ENCODE peak calls at places on chromosome 5, in eight cellular contexts. H is endothelial cell of umbilical vein, L is fibroblast of lung, E is HCT116, P is GM23338, M is PC-3, T is K562, W is H9. Q is an unnamed sample. For H3K79me2, the result is how much of the 10 kb centered on the place peaks cover.

GRCh38 chr5:37435261-37435660 is 56.1 kb downstream of the WDR70 start:
- DNase-seq in T (no peak), M (no peak), H (no peak), E (no peak), W (no peak), L (peak), P (no peak), Q (no peak)

GRCh38 chr5:8456846-8457186 is 587.9 kb downstream of the MTRR start:
- DNase-seq in H (no peak), T (no peak), M (no peak), E (no peak), L (no peak), W (no peak), P (no peak), Q (no peak)

GRCh38 chr5:168327019-168327421 is 35.6 kb downstream of the WWC1 start:
- DNase-seq in H (no peak), E (no peak), M (peak), L (peak), T (no peak), P (no peak), W (no peak), Q (no peak)

GRCh38 chr5:33736510-33736909 is 155.3 kb downstream of the ADAMTS12 start:
- DNase-seq in H (no peak), P (no peak), T (no peak), L (peak), M (peak), W (no peak), E (no peak), Q (no peak)

GRCh38 chr5:39500656-39501295 is 76.0 kb upstream of the DAB2 start:
- DNase-seq in H (peak), P (no peak), M (peak), L (peak), W (no peak), T (no peak), E (no peak), Q (no peak)

GRCh38 chr5:54832066-54832465 is 153.3 kb downstream of the ESM1 start:
- DNase-seq in P (no peak), L (peak), W (no peak), M (no peak), T (no peak), E (no peak), H (no peak), Q (no peak)

GRCh38 chr5:113252066-113252465 is 182.7 kb downstream of the TSSK1B start:
- DNase-seq in E (no peak), W (no peak), P (no peak), T (no peak), M (no peak), L (no peak), H (no peak), Q (no peak)

GRCh38 chr5:31232273-31232888 is 38.9 kb downstream of the CDH6 start:
- DNase-seq in W (peak), L (peak), H (peak), M (peak), E (peak), P (peak), T (peak), Q (peak)

GRCh38 chr5:53002491-53002890 is 13.3 kb downstream of the ITGA2 start:
- DNase-seq in L (no peak), E (no peak), W (no peak), H (peak), M (no peak), T (no peak), P (no peak), Q (no peak)

GRCh38 chr5:67771221-67771620 is 444.3 kb upstream of the PIK3R1 start:
- DNase-seq in T (no peak), P (no peak), M (no peak), E (no peak), W (no peak), L (peak), H (no peak), Q (no peak)

GRCh38 chr5:36878421-36879088 is 2.0 kb downstream of the NIPBL start:
- DNase-seq in H (peak), M (peak), L (peak), W (peak), T (peak), E (no peak), P (peak), Q (peak)

DNA sequence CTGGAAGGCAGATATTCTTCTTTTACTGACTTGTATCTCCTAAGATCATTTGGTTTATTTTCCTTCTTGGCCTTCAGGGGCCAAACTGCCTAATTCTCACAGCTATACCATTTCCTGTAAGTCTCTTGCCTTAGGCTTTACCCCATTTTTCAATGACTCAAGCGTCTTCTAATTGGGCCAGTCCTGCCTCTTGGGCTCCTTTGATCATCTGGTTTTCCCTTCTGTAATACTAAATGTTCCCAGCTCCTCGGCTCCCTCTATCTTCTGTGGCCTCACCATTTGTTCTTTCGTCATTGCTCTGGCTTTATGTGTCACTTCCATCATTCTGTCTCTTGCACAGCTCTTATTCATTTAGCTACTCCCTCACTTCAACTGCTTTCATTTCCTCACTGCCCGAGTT is 14.5 kb upstream of the SPINK7 start:
- DNase-seq in W (no peak), P (peak), E (no peak), L (no peak), M (peak), H (no peak), T (no peak), Q (no peak)
- H3K79me2 ChIP-seq in W (under half), P (under half), E (under half), L (under half), M (under half), H (under half), T (under half), Q (under half)

DNA sequence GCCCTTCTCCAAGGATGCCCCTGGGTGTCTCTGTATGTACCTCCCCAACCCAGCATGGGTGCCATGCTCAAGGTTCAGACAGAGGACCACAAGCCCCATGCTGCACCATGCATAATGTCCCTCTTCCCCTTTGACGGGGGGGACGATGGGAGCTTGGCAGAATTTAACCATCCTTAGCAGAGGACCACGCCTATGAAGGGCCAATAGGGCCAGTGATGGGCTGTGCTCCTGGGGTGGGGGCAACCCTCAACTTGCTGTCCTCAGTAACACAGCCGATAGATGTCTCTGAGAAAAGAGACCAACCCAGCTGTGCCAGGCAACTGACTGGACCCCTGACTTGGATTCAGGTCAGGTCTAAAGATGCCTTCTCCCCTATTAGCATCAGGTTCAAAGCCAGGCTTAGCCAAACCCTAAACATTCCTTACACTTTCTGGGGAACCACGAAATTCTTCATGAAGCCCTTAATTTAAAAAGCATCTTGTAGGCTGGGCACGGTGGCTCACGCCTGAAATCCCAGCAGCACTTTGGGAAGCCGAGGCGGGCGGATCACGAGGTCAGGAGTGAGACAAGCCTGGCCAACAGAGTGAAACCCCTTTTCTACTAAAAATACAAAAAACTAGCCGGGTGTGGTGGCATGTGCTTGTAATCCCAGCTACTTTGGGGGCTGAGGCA is 20.7 kb upstream of the JADE2 start:
- DNase-seq in L (no peak), T (no peak), H (no peak), P (no peak), M (no peak), E (no peak), W (no peak), Q (no peak)
- H3K79me2 ChIP-seq in L (under half), T (under half), H (under half), P (under half), M (under half), E (under half), W (under half), Q (under half)

DNA sequence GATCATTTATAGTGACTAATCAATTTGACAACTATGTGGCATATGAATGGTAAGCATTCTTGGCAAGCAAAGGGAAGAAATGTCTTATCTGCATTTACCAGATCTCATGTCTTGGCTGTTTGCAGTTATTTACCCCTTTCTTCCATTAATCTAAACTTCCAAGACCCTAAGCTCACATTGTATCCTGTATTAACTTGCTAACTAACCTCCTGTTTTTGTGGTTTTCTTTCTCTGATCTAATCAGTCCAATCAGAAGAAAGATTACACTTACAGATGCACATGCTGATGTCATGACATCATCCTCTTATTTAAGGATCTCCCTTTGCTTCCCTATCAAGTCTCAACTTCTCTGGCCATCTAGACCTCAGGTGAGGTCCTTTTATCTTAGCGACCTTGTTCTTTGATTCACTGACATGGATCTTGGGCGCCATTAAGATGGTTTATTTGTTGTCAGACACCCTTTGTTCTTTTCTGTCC is 95.5 kb downstream of the F2RL2 start:
- DNase-seq in P (no peak), W (no peak), E (no peak), H (peak), L (peak), T (no peak), M (no peak), Q (no peak)
- H3K79me2 ChIP-seq in P (under half), W (under half), E (under half), H (under half), L (under half), T (under half), M (under half), Q (under half)

DNA sequence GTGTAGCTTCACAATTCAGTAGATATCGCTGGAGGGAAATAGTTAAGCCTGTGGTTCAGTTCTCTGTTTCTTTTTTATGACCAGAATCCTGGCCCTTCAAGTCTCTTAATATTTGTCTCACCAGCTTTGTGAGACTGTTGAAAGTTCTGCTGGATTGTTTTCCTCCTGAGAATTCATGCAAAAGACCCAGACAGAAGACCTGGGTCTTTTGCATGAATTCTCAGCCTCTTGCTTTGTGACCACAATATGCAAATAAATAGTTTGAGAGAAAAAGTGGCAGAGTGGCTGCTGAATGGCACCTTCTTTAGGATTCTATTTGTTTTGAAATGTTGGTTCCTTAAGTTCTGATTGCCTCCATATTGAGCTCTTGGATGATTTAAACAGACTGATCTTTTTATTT is 40.3 kb downstream of the RASA1 start:
- DNase-seq in E (no peak), H (no peak), L (peak), P (peak), W (no peak), M (no peak), T (no peak), Q (no peak)
- H3K79me2 ChIP-seq in E (half or more), H (half or more), L (half or more), P (half or more), W (under half), M (half or more), T (under half), Q (half or more)

DNA sequence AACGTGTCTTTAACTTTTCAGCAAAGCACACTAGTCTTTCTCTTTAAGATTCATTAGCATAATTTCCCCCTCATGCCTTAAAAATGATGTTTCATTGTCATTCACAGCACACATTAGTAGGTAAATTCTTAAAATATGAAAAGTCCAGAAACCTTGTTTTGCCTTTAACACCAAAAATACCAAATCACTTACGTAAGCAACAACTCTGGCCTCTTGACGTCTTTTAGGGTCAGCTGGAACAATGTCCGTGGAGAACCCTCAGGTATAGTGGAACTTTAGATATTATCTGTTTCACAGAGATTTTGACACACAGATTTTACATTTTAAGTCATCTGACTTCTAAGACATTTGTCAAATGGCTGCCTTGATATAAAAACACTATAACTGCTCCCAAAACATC is 30.9 kb downstream of the LNPEP start:
- DNase-seq in P (no peak), H (no peak), W (no peak), M (no peak), E (no peak), L (no peak), T (no peak), Q (no peak)
- H3K79me2 ChIP-seq in P (under half), H (under half), W (under half), M (under half), E (under half), L (under half), T (under half), Q (half or more)

GRCh38 chr5:138665261-138665660 is 88.0 kb upstream of the CTNNA1 start:
- DNase-seq in W (no peak), L (no peak), T (no peak), P (no peak), M (no peak), E (no peak), H (no peak), Q (no peak)
- H3K79me2 ChIP-seq in W (under half), L (under half), T (under half), P (under half), M (under half), E (under half), H (under half), Q (under half)

GRCh38 chr5:143399616-143400540 is 3.6 kb downstream of the NR3C1 start:
- DNase-seq in H (no peak), T (no peak), E (no peak), P (no peak), W (no peak), M (no peak), L (no peak), Q (no peak)
- H3K79me2 ChIP-seq in H (half or more), T (half or more), E (half or more), P (under half), W (under half), M (half or more), L (half or more), Q (half or more)

GRCh38 chr5:6717687-6718086 is 4.5 kb downstream of the TENT4A start:
- DNase-seq in L (no peak), E (no peak), W (no peak), T (no peak), M (no peak), P (no peak), H (no peak), Q (no peak)

GRCh38 chr5:6716634-6717149 is 3.5 kb downstream of the TENT4A start:
- DNase-seq in M (no peak), T (no peak), P (no peak), H (no peak), E (no peak), W (no peak), L (no peak), Q (no peak)

GRCh38 chr5:6717247-6717646 is 4.0 kb downstream of the TENT4A start:
- DNase-seq in W (no peak), M (no peak), H (no peak), L (no peak), E (no peak), P (no peak), T (no peak), Q (no peak)

GRCh38 chr5:6719417-6719816 is 6.2 kb downstream of the TENT4A start:
- DNase-seq in E (no peak), T (no peak), H (no peak), P (no peak), M (no peak), L (no peak), W (no peak), Q (no peak)

GRCh38 chr5:6718161-6718681 is 5.0 kb downstream of the TENT4A start:
- DNase-seq in T (no peak), P (no peak), L (no peak), E (no peak), H (no peak), M (no peak), W (no peak), Q (no peak)
- H3K79me2 ChIP-seq in T (half or more), P (half or more), L (half or more), E (half or more), H (half or more), M (half or more), W (under half), Q (half or more)